ENCODE peak calls at places on chromosomes 11 and 22, in nine cellular contexts. P is T-helper 2 cell; G is activated CD8-positive, alpha-beta memory T cell treated with anti-CD3 and anti-CD28 coated beads, Interleukin-2, amount 50 U/mL, for 4 hours; B is activated T-cell treated with anti-CD3 and anti-CD28 coated beads, Interleukin-2, amount 50 U/mL, for 1 hour; D is nucleus accumbens; L is stimulated activated CD4-positive, alpha-beta T cell treated with anti-CD3 and anti-CD28 coated beads, Interleukin-4, amount 100 ng/mL, for 48 hours; A is activated gamma-delta T cell treated with anti-CD3 and anti-CD28 coated beads, Interleukin-2, amount 50 U/mL, for 16 hours; R is activated CD4-positive, alpha-beta T cell treated with anti-CD3 and anti-CD28 coated beads, Interleukin-2, amount 50 U/mL, for 48 hours; T is HFFc6. Q is an unnamed sample.

GRCh38 chr11:18280438-18281046 is 14.5 kb downstream of the SAA1 start:
- DNase-seq in P (peak), G (no peak), B (no peak), D (no peak), L (no peak), A (no peak), R (no peak), T (no peak), Q (no peak)

GRCh38 chr22:42269407-42270177 is 861 bp downstream of the TCF20 start:
- DNase-seq in P (peak), G (peak), B (peak), D (no peak), L (peak), A (peak), R (peak), T (no peak), Q (peak)

GRCh38 chr11:80136991-80137390 is 696.2 kb upstream of the TENM4 start:
- DNase-seq in P (no peak), G (no peak), B (no peak), D (no peak), L (no peak), A (no peak), R (no peak), T (no peak), Q (no peak)

GRCh38 chr11:36155770-36156485 is 133.3 kb downstream of the COMMD9 start:
- DNase-seq in P (no peak), G (no peak), B (no peak), D (peak), L (no peak), A (no peak), R (no peak), T (peak), Q (peak)

GRCh38 chr11:104191124-104191523 is 27.2 kb upstream of the PDGFD start:
- DNase-seq in P (no peak), G (no peak), B (no peak), D (no peak), L (no peak), A (no peak), R (no peak), T (peak), Q (no peak)

GRCh38 chr11:75997273-75997552 is 182.2 kb downstream of the UVRAG start:
- DNase-seq in P (no peak), G (no peak), B (no peak), D (no peak), L (no peak), A (no peak), R (no peak), T (peak), Q (no peak)

GRCh38 chr22:19376247-19376646 is 55.3 kb downstream of the HIRA start:
- DNase-seq in P (no peak), G (no peak), B (no peak), D (no peak), L (no peak), A (no peak), R (no peak), T (no peak), Q (no peak)

GRCh38 chr11:65445101-65445603 is 22.6 kb downstream of the NEAT1 start:
- DNase-seq in P (peak), G (peak), B (no peak), D (no peak), L (no peak), A (no peak), R (no peak), T (no peak), Q (no peak)

GRCh38 chr11:12397953-12398352 is 20.6 kb downstream of the PARVA start:
- DNase-seq in P (no peak), G (no peak), B (no peak), D (no peak), L (no peak), A (no peak), R (no peak), T (peak), Q (no peak)

GRCh38 chr22:44701824-44702478 is at the start of gene PRR5:
- DNase-seq in P (peak), G (peak), B (peak), D (peak), L (peak), A (peak), R (peak), T (peak), Q (peak)

GRCh38 chr11:119222891-119223290 is 16.8 kb downstream of the CBL start:
- DNase-seq in P (no peak), G (no peak), B (no peak), D (no peak), L (no peak), A (no peak), R (no peak), T (no peak), Q (no peak)

GRCh38 chr11:126495806-126496205 is 140.3 kb downstream of the ST3GAL4 start:
- DNase-seq in P (no peak), G (no peak), B (no peak), D (no peak), L (no peak), A (no peak), R (no peak), T (no peak), Q (no peak)

GRCh38 chr11:47899801-47900200 is 51.7 kb upstream of the NUP160 start:
- DNase-seq in P (peak), G (no peak), B (no peak), D (no peak), L (no peak), A (no peak), R (no peak), T (no peak), Q (no peak)

GRCh38 chr11:134033696-134034491 is 35.0 kb upstream of the JAM3 start:
- DNase-seq in P (peak), G (peak), B (peak), D (peak), L (peak), A (peak), R (peak), T (peak), Q (peak)

GRCh38 chr11:128498846-128499245 is 88.5 kb downstream of the ETS1 start:
- DNase-seq in P (no peak), G (no peak), B (no peak), D (no peak), L (no peak), A (no peak), R (no peak), T (peak), Q (no peak)

GRCh38 chr11:2931771-2932738 is 2.8 kb upstream of the PHLDA2 start:
- DNase-seq in P (no peak), G (no peak), B (no peak), D (no peak), L (no peak), A (no peak), R (no peak), T (no peak), Q (no peak)

GRCh38 chr11:94513091-94513490 is 830 bp downstream of the C11orf97 start:
- DNase-seq in P (no peak), G (no peak), B (no peak), D (no peak), L (no peak), A (no peak), R (no peak), T (no peak), Q (no peak)

GRCh38 chr22:45738206-45738605 is 66.6 kb downstream of the ATXN10 start:
- DNase-seq in P (no peak), G (no peak), B (no peak), D (no peak), L (no peak), A (no peak), R (no peak), T (peak), Q (no peak)

GRCh38 chr11:65117206-65118096 is at the start of gene ZNHIT2:
- DNase-seq in P (peak), G (peak), B (peak), D (peak), L (peak), A (peak), R (peak), T (peak), Q (peak)

GRCh38 chr22:42299586-42300285 is 29.3 kb upstream of the TCF20 start:
- DNase-seq in P (peak), G (peak), B (peak), D (no peak), L (no peak), A (no peak), R (peak), T (no peak), Q (no peak)

GRCh38 chr11:92384807-92385206 is 160.2 kb downstream of the FAT3 start:
- DNase-seq in P (no peak), G (no peak), B (no peak), D (peak), L (no peak), A (no peak), R (no peak), T (no peak), Q (no peak)

GRCh38 chr22:29979645-29980303 is 96.8 kb downstream of the MTMR3 start:
- DNase-seq in P (no peak), G (no peak), B (no peak), D (no peak), L (no peak), A (no peak), R (no peak), T (no peak), Q (no peak)

GRCh38 chr11:47437746-47438418 is 11.1 kb downstream of the RAPSN start:
- DNase-seq in P (no peak), G (no peak), B (no peak), D (no peak), L (no peak), A (no peak), R (no peak), T (no peak), Q (no peak)

Q was measured in RKO.